ENCODE peak calls at places on chromosomes 11 and 22, in nine cellular contexts. Z, T, R, H, N, E, F, Y and L are unnamed samples.
A peak's percentile ranks its signal among the peaks of the same experiment; 100 is the strongest.

GRCh38 chr22:46407748-46408147 is 72.2 kb downstream of the TRMU start:
- DNase-seq in Z (no peak), E (no peak), Y (no peak), F (no peak), R (no peak), T (no peak), N (no peak), H (no peak), L (no peak)

GRCh38 chr22:17157714-17158113 is 1.4 kb downstream of the HDHD5 start:
- DNase-seq in H (no peak), R (no peak), F (no peak), Y (no peak), Z (no peak), E (peak; percentile 2), N (no peak), T (no peak), L (no peak)

GRCh38 chr11:133029096-133029495 is 503.2 kb downstream of the OPCML start:
- DNase-seq in Y (no peak), E (no peak), T (no peak), F (no peak), R (no peak), H (no peak), N (no peak), Z (no peak), L (no peak)

GRCh38 chr11:35274909-35275807 is 136.2 kb downstream of the CD44 start:
- DNase-seq in H (no peak), Y (peak; percentile 20), T (peak; percentile 83), N (no peak), R (no peak), E (no peak), Z (peak; percentile 21), F (peak; percentile 38), L (no peak)

GRCh38 chr11:76689313-76689712 is 18.8 kb upstream of the LRRC32 start:
- DNase-seq in T (no peak), Y (no peak), R (no peak), N (no peak), Z (no peak), E (no peak), F (no peak), H (no peak), L (no peak)

GRCh38 chr22:48288541-48288940 is 1526.1 kb downstream of the TBC1D22A start:
- DNase-seq in Z (no peak), E (no peak), T (no peak), F (no peak), N (no peak), Y (no peak), R (no peak), H (no peak), L (no peak)

GRCh38 chr11:117019871-117020270 is 78.4 kb downstream of the SIK3 start:
- DNase-seq in T (no peak), R (no peak), N (no peak), E (no peak), Z (no peak), Y (no peak), F (no peak), H (no peak), L (peak; percentile 48)

GRCh38 chr11:65773784-65774411 is 6.9 kb downstream of the AP5B1 start:
- DNase-seq in R (no peak), T (no peak), E (no peak), Z (no peak), H (no peak), Y (no peak), N (no peak), F (no peak), L (no peak)

GRCh38 chr22:33492210-33492651 is 428.0 kb downstream of the LARGE1 start:
- DNase-seq in F (no peak), Y (no peak), H (peak; percentile 37), N (no peak), T (no peak), E (no peak), R (no peak), Z (no peak), L (no peak)

GRCh38 chr22:27581688-27582087 is 219.9 kb downstream of the MN1 start:
- DNase-seq in T (no peak), Z (no peak), N (peak; percentile 78), Y (no peak), F (peak; percentile 91), R (no peak), H (no peak), E (no peak), L (no peak)

GRCh38 chr11:72812604-72812967 is 1.6 kb upstream of the ATG16L2 start:
- DNase-seq in H (no peak), Z (peak; percentile 64), F (no peak), R (no peak), T (peak; percentile 48), N (no peak), Y (no peak), E (no peak), L (no peak)

GRCh38 chr11:2791139-2791520 is 91.3 kb upstream of the KCNQ1OT1 start:
- DNase-seq in E (peak; percentile 63), H (no peak), T (no peak), R (no peak), Y (no peak), F (peak; percentile 15), Z (no peak), N (no peak), L (no peak)

GRCh38 chr11:35734669-35735068 is 72.1 kb downstream of the TRIM44 start:
- DNase-seq in T (no peak), R (no peak), E (no peak), Y (no peak), N (no peak), F (no peak), Z (no peak), H (no peak), L (no peak)

GRCh38 chr11:86696004-86696403 is 23.6 kb upstream of the ME3 start:
- DNase-seq in T (peak; percentile 97), R (peak; percentile 84), E (no peak), F (no peak), Y (peak; percentile 52), Z (no peak), N (peak; percentile 95), H (no peak), L (no peak)

GRCh38 chr11:47415949-47416472 is 7.6 kb downstream of the SLC39A13 start:
- DNase-seq in F (peak; percentile 86), Z (no peak), E (peak; percentile 95), H (no peak), R (peak; percentile 68), T (peak; percentile 97), N (peak; percentile 96), Y (peak; percentile 71), L (no peak)

GRCh38 chr11:118910309-118911112 is 15.2 kb downstream of the BCL9L start:
- DNase-seq in T (peak; percentile 93), R (no peak), F (peak; percentile 77), Y (peak; percentile 68), E (peak; percentile 95), H (peak; percentile 76), N (peak; percentile 95), Z (no peak), L (no peak)

GRCh38 chr22:50305658-50306566 is 1.5 kb downstream of the PLXNB2 start:
- DNase-seq in E (no peak), F (peak; percentile 84), R (peak; percentile 27), T (peak; percentile 93), N (peak; percentile 97), Z (peak; percentile 71), Y (peak; percentile 92), H (no peak), L (no peak)

GRCh38 chr11:45209904-45210699 is 63.7 kb downstream of the PRDM11 start:
- DNase-seq in R (no peak), Y (no peak), T (no peak), H (no peak), N (peak; percentile 95), F (peak; percentile 94), Z (no peak), E (no peak), L (no peak)

GRCh38 chr22:41565403-41566054 is 4.7 kb downstream of the CSDC2 start:
- DNase-seq in T (peak; percentile 91), H (no peak), Y (peak; percentile 34), N (peak; percentile 82), Z (no peak), E (no peak), R (no peak), F (no peak), L (no peak)

GRCh38 chr11:66612458-66612857 is 4.0 kb upstream of the RBM14 start:
- DNase-seq in F (no peak), E (no peak), H (no peak), Y (no peak), R (no peak), N (no peak), Z (no peak), T (no peak), L (no peak)

GRCh38 chr11:76329084-76329648 is 51.8 kb downstream of the THAP12 start:
- DNase-seq in H (no peak), T (no peak), Y (peak; percentile 1), Z (no peak), E (peak; percentile 37), F (no peak), N (peak; percentile 77), R (no peak), L (no peak)

GRCh38 chr11:69640260-69640994 is 529 bp upstream of the CCND1 start:
- DNase-seq in E (peak; percentile 92), Z (no peak), R (no peak), F (peak; percentile 44), Y (peak; percentile 38), T (peak; percentile 46), N (peak; percentile 33), H (no peak), L (no peak)

GRCh38 chr11:3880724-3881123 is 25.3 kb downstream of the STIM1 start:
- DNase-seq in Z (no peak), N (no peak), Y (no peak), T (peak; percentile 83), E (no peak), H (no peak), F (no peak), R (no peak), L (no peak)

GRCh38 chr22:36644333-36644757 is 59.2 kb downstream of the CACNG2 start:
- DNase-seq in E (no peak), Y (peak; percentile 80), T (peak; percentile 86), F (no peak), R (no peak), N (peak; percentile 96), H (peak; percentile 20), Z (no peak), L (peak; percentile 61)

GRCh38 chr11:133082851-133083488 is 449.3 kb downstream of the OPCML start:
- DNase-seq in F (peak; percentile 48), Z (no peak), T (no peak), H (peak; percentile 33), Y (no peak), R (no peak), E (no peak), N (peak; percentile 62), L (peak; percentile 28)

GRCh38 chr22:50035131-50035881 is 22.7 kb upstream of the IL17REL start:
- DNase-seq in R (no peak), N (no peak), F (no peak), T (no peak), E (no peak), Z (no peak), H (no peak), Y (no peak), L (no peak)

GRCh38 chr11:103651341-103651998 is 385.0 kb upstream of the DDI1 start:
- DNase-seq in R (no peak), T (peak; percentile 57), E (no peak), F (no peak), N (no peak), Z (no peak), Y (no peak), H (no peak), L (no peak)

GRCh38 chr22:36052505-36052941 is 23.9 kb upstream of the RBFOX2 start:
- DNase-seq in N (no peak), T (peak; percentile 73), R (peak; percentile 36), F (no peak), H (no peak), Z (no peak), Y (peak; percentile 81), E (no peak), L (peak; percentile 15)

GRCh38 chr11:74579577-74580270 is 12.7 kb upstream of the POLD3 start:
- DNase-seq in Y (no peak), T (no peak), R (no peak), Z (no peak), E (no peak), F (no peak), H (no peak), N (no peak), L (no peak)

GRCh38 chr11:109208116-109208515 is 213.9 kb upstream of the C11orf87 start:
- DNase-seq in Z (no peak), T (no peak), N (no peak), R (no peak), F (no peak), Y (no peak), E (no peak), H (no peak), L (no peak)

GRCh38 chr22:36077261-36077660 is 48.6 kb upstream of the RBFOX2 start:
- DNase-seq in H (no peak), T (peak; percentile 71), N (no peak), Z (no peak), E (no peak), Y (no peak), F (no peak), R (no peak), L (no peak)